ENCODE peak calls at places on chromosomes 5 and 9, in five cellular contexts. S is brain microvascular endothelial cell, X is choroid plexus epithelial cell, V is uterus, Q is ovary. N is an unnamed sample.

GRCh38 chr5:172634106-172634899 is 6.8 kb upstream of the NEURL1B start:
- DNase-seq in S (no peak), X (no peak), V (peak), Q (no peak), N (no peak)

GRCh38 chr5:131475416-131476045 is 159.5 kb downstream of the RAPGEF6 start:
- DNase-seq in S (no peak), X (peak), V (no peak), Q (no peak), N (peak)

GRCh38 chr5:140734354-140734753 is 34.1 kb downstream of the ZMAT2 start:
- DNase-seq in S (no peak), X (peak), V (no peak), Q (no peak), N (peak)

GRCh38 chr5:152106571-152106970 is 181.9 kb upstream of the GLRA1 start:
- DNase-seq in S (no peak), X (no peak), V (no peak), Q (no peak), N (no peak)

GRCh38 chr5:99025298-99026045 is 96.7 kb upstream of the CHD1 start:
- DNase-seq in S (no peak), X (peak), V (no peak), Q (no peak), N (no peak)

GRCh38 chr5:52580921-52581320 is 206.8 kb upstream of the ITGA1 start:
- DNase-seq in S (peak), X (peak), V (no peak), Q (no peak), N (peak)

GRCh38 chr5:54867310-54867944 is 118.0 kb downstream of the ESM1 start:
- DNase-seq in S (no peak), X (peak), V (no peak), Q (no peak), N (peak)

GRCh38 chr9:26261503-26262330 is 583.5 kb upstream of the TUSC1 start:
- DNase-seq in S (peak), X (peak), V (no peak), Q (no peak), N (peak)

GRCh38 chr5:125012727-125013451 is 266.4 kb upstream of the ZNF608 start:
- DNase-seq in S (no peak), X (no peak), V (no peak), Q (no peak), N (no peak)

GRCh38 chr5:81147011-81147594 is 86.0 kb upstream of the CKMT2 start:
- DNase-seq in S (no peak), X (no peak), V (no peak), Q (no peak), N (no peak)

GRCh38 chr5:100647461-100648230 is 112.5 kb downstream of the FAM174A start:
- DNase-seq in S (peak), X (peak), V (peak), Q (peak), N (peak)

GRCh38 chr5:172713113-172713808 is 57.7 kb downstream of the DUSP1 start:
- DNase-seq in S (no peak), X (peak), V (peak), Q (peak), N (peak)

GRCh38 chr5:56147106-56147505 is 86.0 kb downstream of the ANKRD55 start:
- DNase-seq in S (no peak), X (no peak), V (no peak), Q (no peak), N (no peak)

GRCh38 chr5:148831590-148832565 is 5.5 kb downstream of the ADRB2 start:
- DNase-seq in S (no peak), X (no peak), V (no peak), Q (no peak), N (no peak)

GRCh38 chr9:14909631-14910177 is 524 bp downstream of the FREM1 start:
- DNase-seq in S (no peak), X (no peak), V (no peak), Q (no peak), N (no peak)

GRCh38 chr5:83563631-83564030 is 92.1 kb downstream of the VCAN start:
- DNase-seq in S (no peak), X (peak), V (no peak), Q (no peak), N (no peak)

GRCh38 chr5:117497626-117498025 is 923.0 kb upstream of the SEMA6A start:
- DNase-seq in S (no peak), X (no peak), V (no peak), Q (no peak), N (peak)

GRCh38 chr5:61538722-61539501 is 206.9 kb downstream of the ZSWIM6 start:
- DNase-seq in S (no peak), X (no peak), V (no peak), Q (no peak), N (no peak)

GRCh38 chr9:224540-225520 is 10.2 kb downstream of the DOCK8 start:
- DNase-seq in S (no peak), X (no peak), V (no peak), Q (no peak), N (no peak)

GRCh38 chr9:127336708-127337352 is 60.1 kb upstream of the SLC2A8 start:
- DNase-seq in S (peak), X (peak), V (peak), Q (peak), N (peak)

GRCh38 chr9:135198889-135199288 is 111.4 kb downstream of the OLFM1 start:
- DNase-seq in S (no peak), X (no peak), V (no peak), Q (no peak), N (no peak)

GRCh38 chr9:116267021-116267420 is 113.4 kb downstream of the PAPPA start:
- DNase-seq in S (no peak), X (peak), V (no peak), Q (no peak), N (peak)

GRCh38 chr9:6575324-6575758 is 70.2 kb downstream of the GLDC start:
- DNase-seq in S (no peak), X (no peak), V (no peak), Q (no peak), N (no peak)

GRCh38 chr5:143220748-143221211 is 182.7 kb downstream of the NR3C1 start:
- DNase-seq in S (no peak), X (peak), V (no peak), Q (no peak), N (no peak)

GRCh38 chr5:143217065-143217803 is 186.3 kb downstream of the NR3C1 start:
- DNase-seq in S (no peak), X (peak), V (no peak), Q (no peak), N (peak)

GRCh38 chr5:143217804-143218160 is 185.7 kb downstream of the NR3C1 start:
- DNase-seq in S (no peak), X (no peak), V (no peak), Q (no peak), N (no peak)

GRCh38 chr5:143219696-143220095 is 183.8 kb downstream of the NR3C1 start:
- DNase-seq in S (no peak), X (peak), V (no peak), Q (no peak), N (peak)

GRCh38 chr5:143218563-143219170 is 184.8 kb downstream of the NR3C1 start:
- DNase-seq in S (no peak), X (no peak), V (no peak), Q (no peak), N (no peak)
- TF ChIP-seq CTCF in S (no peak), X (no peak), V (no peak), Q (no peak), N (no peak)

GRCh38 chr9:125746017-125746773 is 978 bp upstream of the PBX3 start:
- DNase-seq in S (peak), X (peak), V (peak), Q (peak), N (peak)

GRCh38 chr9:125746774-125747052 is 460 bp upstream of the PBX3 start:
- DNase-seq in S (no peak), X (no peak), V (no peak), Q (no peak), N (no peak)

GRCh38 chr9:125743687-125744428 is 3.3 kb upstream of the PBX3 start:
- DNase-seq in S (no peak), X (no peak), V (no peak), Q (no peak), N (no peak)

GRCh38 chr9:125745682-125746016 is 1.5 kb upstream of the PBX3 start:
- DNase-seq in S (no peak), X (no peak), V (no peak), Q (no peak), N (no peak)

GRCh38 chr9:125744616-125745387 is 2.4 kb upstream of the PBX3 start:
- DNase-seq in S (no peak), X (peak), V (no peak), Q (no peak), N (peak)
- H3K4me3 ChIP-seq in S (no peak), X (no peak), V (no peak), Q (no peak), N (no peak)

DNA sequence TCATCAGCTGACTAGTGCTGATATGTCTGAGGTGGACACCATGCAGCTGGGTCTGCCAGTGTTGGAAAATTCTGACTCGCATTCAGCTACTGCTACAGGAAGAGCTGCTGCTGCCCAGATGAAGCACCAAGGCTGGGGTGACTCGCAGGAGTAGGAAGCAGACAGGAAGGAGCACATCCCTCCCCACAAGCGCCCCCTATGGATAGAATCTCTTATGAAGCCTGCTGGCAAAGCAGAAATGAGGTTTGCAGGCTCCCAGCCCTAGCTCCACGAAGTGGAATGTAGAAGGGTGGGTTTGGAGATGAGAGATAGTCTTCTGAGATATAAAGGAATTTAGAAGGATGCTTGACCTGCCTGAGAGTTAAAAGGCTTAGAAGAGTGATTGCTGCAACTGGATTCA is 443.0 kb downstream of the ACTL7B start:
- DNase-seq in S (no peak), X (peak), V (no peak), Q (no peak), N (peak)
- TF ChIP-seq CTCF in S (no peak), X (no peak), V (no peak), Q (no peak), N (peak)

DNA sequence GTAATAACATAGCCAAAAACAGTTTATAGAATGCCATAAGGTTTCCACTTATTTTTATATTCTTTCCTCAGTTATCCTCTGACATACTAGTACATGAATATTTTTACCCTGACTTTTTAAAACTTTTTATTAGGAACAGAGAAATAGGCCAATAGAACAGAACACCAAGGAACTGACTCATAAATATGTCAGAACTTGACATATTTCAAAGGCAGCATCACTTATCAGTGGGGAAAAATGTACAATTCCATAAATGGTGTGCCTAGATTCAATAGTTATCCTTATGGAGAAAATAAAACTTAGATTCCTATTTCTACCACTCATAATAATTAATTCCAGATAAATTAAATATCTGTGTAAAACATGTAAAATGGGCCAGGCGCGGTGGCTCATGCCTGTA is 9.4 kb downstream of the STARD4 start:
- DNase-seq in S (no peak), X (peak), V (no peak), Q (no peak), N (no peak)
- H3K4me3 ChIP-seq in S (no peak), X (no peak), V (no peak), Q (no peak), N (no peak)

GRCh38 chr5:1009359-1010180 is 968 bp downstream of the NKD2 start:
- DNase-seq in S (no peak), X (no peak), V (no peak), Q (peak), N (no peak)

GRCh38 chr5:1010641-1011046 is 2.0 kb downstream of the NKD2 start:
- DNase-seq in S (no peak), X (no peak), V (no peak), Q (peak), N (no peak)

GRCh38 chr5:1011226-1011631 is 2.6 kb downstream of the NKD2 start:
- DNase-seq in S (no peak), X (peak), V (no peak), Q (peak), N (no peak)

GRCh38 chr5:1008451-1009358 is at the start of gene NKD2:
- DNase-seq in S (no peak), X (no peak), V (peak), Q (peak), N (no peak)

GRCh38 chr5:1010181-1010510 is 1.5 kb downstream of the NKD2 start:
- DNase-seq in S (no peak), X (no peak), V (no peak), Q (no peak), N (no peak)
- TF ChIP-seq CTCF in S (no peak), X (no peak), V (no peak), Q (no peak), N (no peak)

DNA sequence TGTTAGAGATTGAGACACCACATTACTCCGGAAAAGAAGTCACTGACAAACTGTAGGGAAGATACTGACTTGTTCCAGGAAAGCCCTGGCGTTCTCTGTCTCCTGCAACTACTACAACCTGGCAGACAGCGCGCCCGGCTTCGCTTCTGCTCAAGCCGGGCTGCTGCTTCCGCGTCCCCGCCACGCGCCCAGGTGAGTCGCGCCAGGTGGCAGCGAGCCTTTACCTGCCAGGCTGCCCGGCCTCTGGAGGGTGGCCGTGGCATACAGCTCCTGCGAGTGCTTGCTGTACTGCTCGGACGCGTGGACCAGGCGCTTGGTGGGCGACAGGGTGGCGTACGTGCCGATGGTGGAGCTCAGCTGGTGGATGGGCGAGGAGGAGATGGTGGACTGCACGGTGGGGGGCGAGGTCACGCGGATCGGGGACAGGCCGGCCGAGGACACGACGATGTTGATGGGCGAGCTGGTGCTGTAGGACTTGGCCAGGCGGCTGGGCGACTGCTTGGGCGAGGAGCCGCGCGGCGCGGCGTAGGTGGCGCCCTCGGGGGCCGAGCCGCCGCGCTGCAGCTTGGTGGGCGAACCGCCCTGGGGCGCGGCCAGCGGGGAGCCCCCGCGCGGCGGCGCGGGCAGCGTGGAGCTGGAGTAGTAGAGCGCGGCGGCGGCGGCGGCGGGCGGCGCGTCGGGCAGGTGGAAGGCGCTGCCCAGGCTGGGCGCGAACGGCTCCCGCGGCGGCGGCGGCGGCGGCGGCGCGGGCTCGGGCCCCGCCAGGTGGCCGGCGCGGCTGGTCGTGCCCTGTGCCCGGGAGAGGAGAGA is 519.6 kb downstream of the CTNND2 start:
- DNase-seq in S (no peak), X (no peak), V (no peak), Q (peak), N (no peak)
- H3K4me3 ChIP-seq in S (peak), X (no peak), V (no peak), Q (peak), N (no peak)

GRCh38 chr9:86122309-86122708 is 23.0 kb upstream of the GOLM1 start:
- DNase-seq in S (no peak), X (peak), V (no peak), Q (no peak), N (no peak)
- TF ChIP-seq CTCF in S (peak), X (peak), V (no peak), Q (no peak), N (no peak)

DNA sequence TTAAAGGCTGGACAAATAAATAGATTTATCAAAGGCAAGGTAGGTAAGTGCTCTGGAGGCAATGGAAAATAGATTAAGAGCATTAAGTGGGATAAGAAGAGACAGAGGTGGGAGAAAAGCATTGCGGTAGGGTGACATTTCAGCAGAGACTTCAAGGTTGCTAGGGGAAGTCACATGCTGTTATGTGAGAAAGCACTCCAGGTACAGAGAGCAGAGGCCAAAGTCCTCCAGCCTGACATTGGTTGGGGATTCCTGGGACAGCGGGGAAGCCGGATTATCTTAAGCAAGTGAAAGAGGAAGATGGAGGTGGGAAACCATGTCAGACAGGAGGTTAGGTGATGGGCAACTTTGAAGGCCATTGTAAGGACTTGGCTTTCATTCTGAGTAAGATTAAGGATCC is 1222.9 kb downstream of the PTPRD start:
- DNase-seq in S (no peak), X (no peak), V (no peak), Q (no peak), N (no peak)
- H3K4me3 ChIP-seq in S (no peak), X (no peak), V (no peak), Q (no peak), N (no peak)

GRCh38 chr9:5326187-5326586 is 13.5 kb downstream of the RLN1 start:
- DNase-seq in S (no peak), X (no peak), V (no peak), Q (no peak), N (no peak)

GRCh38 chr9:5326893-5327548 is 12.7 kb downstream of the RLN1 start:
- DNase-seq in S (no peak), X (peak), V (no peak), Q (peak), N (no peak)

GRCh38 chr9:5315187-5315923 is 10.8 kb upstream of the RLN2 start:
- DNase-seq in S (no peak), X (no peak), V (no peak), Q (no peak), N (no peak)

GRCh38 chr9:5321058-5321457 is 16.5 kb upstream of the RLN2 start:
- DNase-seq in S (no peak), X (peak), V (no peak), Q (no peak), N (peak)
- TF ChIP-seq CTCF in S (peak), X (peak), V (no peak), Q (no peak), N (peak)